ENCODE peak calls at places on chromosome 16, in nine cellular contexts. A is NCI-H345; S is mucosa of gallbladder; C is AG08396; G is KBM-7; J is activated CD4-positive, alpha-beta T cell treated with anti-CD3 and anti-CD28 coated beads for 24 hours; K is kidney; I is activated naive CD4-positive, alpha-beta T cell treated with anti-CD3 and anti-CD28 coated beads for 36 hours; E is A549. D is an unnamed sample.

GRCh38 chr16:86307518-86307903 is 202.8 kb upstream of the FOXF1 start:
- DNase-seq in A (no peak), S (no peak), G (no peak), J (no peak), I (no peak), K (no peak), E (peak), C (no peak), D (no peak)

GRCh38 chr16:2529061-2529931 is 1.9 kb downstream of the CEMP1 start:
- DNase-seq in E (no peak), I (no peak), S (no peak), K (peak), J (no peak), A (no peak), G (no peak), C (peak), D (no peak)

GRCh38 chr16:57268804-57269800 is 15.4 kb downstream of the PLLP start:
- DNase-seq in K (peak), C (no peak), E (peak), S (peak), G (no peak), J (no peak), I (no peak), A (no peak), D (no peak)

GRCh38 chr16:87608400-87608985 is 6.2 kb downstream of the JPH3 start:
- DNase-seq in J (peak), G (peak), C (peak), K (peak), I (peak), E (peak), S (peak), A (no peak), D (peak)

GRCh38 chr16:85536411-85537330 is 76.5 kb upstream of the GSE1 start:
- DNase-seq in C (no peak), A (no peak), S (no peak), J (no peak), E (no peak), G (no peak), I (no peak), K (no peak), D (no peak)

GRCh38 chr16:11205754-11206459 is 50.1 kb downstream of the SOCS1 start:
- DNase-seq in I (peak), K (no peak), A (no peak), C (no peak), S (no peak), E (no peak), J (no peak), G (peak), D (no peak)

GRCh38 chr16:58684001-58684353 is 593 bp downstream of the SLC38A7 start:
- DNase-seq in G (peak), C (peak), K (no peak), I (no peak), A (no peak), E (no peak), J (no peak), S (no peak), D (no peak)

GRCh38 chr16:77238593-77238992 is 39.4 kb downstream of the SYCE1L start:
- DNase-seq in C (no peak), E (no peak), G (no peak), K (no peak), A (peak), J (no peak), S (no peak), I (no peak), D (no peak)

GRCh38 chr16:26665166-26665939 is 401.4 kb upstream of the C16orf82 start:
- DNase-seq in J (no peak), C (no peak), A (no peak), S (no peak), G (no peak), K (no peak), E (no peak), I (peak), D (no peak)

GRCh38 chr16:14302031-14302398 is 230.9 kb downstream of the MRTFB start:
- DNase-seq in E (peak), A (peak), J (no peak), K (peak), I (peak), G (peak), C (peak), S (peak), D (no peak)

GRCh38 chr16:85395207-85395912 is 217.8 kb upstream of the GSE1 start:
- DNase-seq in G (peak), A (peak), C (peak), J (no peak), K (peak), I (peak), E (peak), S (peak), D (no peak)

GRCh38 chr16:23952128-23953041 is 116.6 kb downstream of the PRKCB start:
- DNase-seq in C (no peak), I (peak), A (peak), E (no peak), J (no peak), S (peak), K (no peak), G (peak), D (peak)

GRCh38 chr16:78133919-78134318 is 34.5 kb downstream of the WWOX start:
- DNase-seq in J (no peak), A (peak), S (no peak), I (no peak), G (no peak), E (peak), K (no peak), C (no peak), D (no peak)

GRCh38 chr16:27436065-27436464 is 34.1 kb downstream of the IL21R start:
- DNase-seq in C (no peak), G (no peak), S (no peak), E (no peak), I (no peak), K (no peak), A (no peak), J (no peak), D (no peak)

GRCh38 chr16:15942901-15943690 is 6.3 kb upstream of the ABCC1 start:
- DNase-seq in I (no peak), S (no peak), G (peak), J (no peak), K (no peak), C (no peak), E (no peak), A (no peak), D (no peak)

GRCh38 chr16:13919330-13919682 is 648 bp upstream of the ERCC4 start:
- DNase-seq in I (no peak), A (peak), E (no peak), C (peak), G (no peak), K (no peak), J (no peak), S (no peak), D (no peak)

GRCh38 chr16:11481987-11482386 is 104.7 kb downstream of the LITAF start:
- DNase-seq in S (no peak), E (no peak), K (no peak), I (no peak), G (no peak), J (no peak), C (peak), A (no peak), D (no peak)

GRCh38 chr16:4060823-4061222 is 55.4 kb downstream of the ADCY9 start:
- DNase-seq in I (no peak), J (no peak), K (no peak), C (no peak), A (no peak), G (no peak), S (no peak), E (no peak), D (no peak)

GRCh38 chr16:85104821-85105391 is 7.4 kb downstream of the CIBAR2 start:
- DNase-seq in J (no peak), K (peak), E (no peak), G (peak), C (no peak), I (peak), S (no peak), A (no peak), D (peak)

GRCh38 chr16:49061315-49061714 is 220.3 kb downstream of the CBLN1 start:
- DNase-seq in I (no peak), E (no peak), K (no peak), J (no peak), C (no peak), S (no peak), G (no peak), A (no peak), D (no peak)

GRCh38 chr16:57929250-57929649 is 41.7 kb downstream of the CNGB1 start:
- DNase-seq in K (no peak), A (no peak), C (no peak), S (no peak), J (no peak), E (no peak), G (no peak), I (no peak), D (no peak)

GRCh38 chr16:86294535-86294934 is 215.8 kb upstream of the FOXF1 start:
- DNase-seq in G (no peak), K (no peak), E (no peak), S (peak), I (no peak), J (no peak), C (peak), A (no peak), D (no peak)